ENCODE peak calls at places on chromosomes 6 and 20, in seven cellular contexts. One of them, this sample, is unnamed.

GRCh38 chr6:123997223-123997622 is 193.6 kb downstream of the NKAIN2 start:
- DNase-seq in hepatocyte: no peak
- DNase-seq in PC-3: no peak
- DNase-seq in MM.1S: no peak
- DNase-seq in GM23338: no peak
- DNase-seq in GM23248: no peak
- DNase-seq in HCT116: no peak
- DNase-seq in this sample: no peak

GRCh38 chr6:36983538-36983937 is 2.5 kb downstream of the MTCH1 start:
- DNase-seq in GM23248: no peak
- DNase-seq in PC-3: no peak
- DNase-seq in hepatocyte: no peak
- DNase-seq in GM23338: no peak
- DNase-seq in MM.1S: no peak
- DNase-seq in HCT116: no peak
- DNase-seq in this sample: no peak

GRCh38 chr20:52150440-52151258 is 40.9 kb downstream of the ZFP64 start:
- DNase-seq in GM23338: peak
- DNase-seq in hepatocyte: peak
- DNase-seq in HCT116: peak
- DNase-seq in GM23248: peak
- DNase-seq in PC-3: peak
- DNase-seq in MM.1S: peak
- DNase-seq in this sample: peak

GRCh38 chr20:38499366-38499765 is 26.7 kb downstream of the RALGAPB start:
- DNase-seq in GM23338: no peak
- DNase-seq in PC-3: no peak
- DNase-seq in HCT116: no peak
- DNase-seq in GM23248: no peak
- DNase-seq in MM.1S: no peak
- DNase-seq in hepatocyte: no peak
- DNase-seq in this sample: no peak

GRCh38 chr6:136365781-136366354 is 76.2 kb upstream of the BCLAF1 start:
- DNase-seq in PC-3: peak
- DNase-seq in GM23248: no peak
- DNase-seq in HCT116: no peak
- DNase-seq in MM.1S: no peak
- DNase-seq in GM23338: no peak
- DNase-seq in hepatocyte: no peak
- DNase-seq in this sample: no peak

GRCh38 chr20:38805958-38806854 is 709 bp downstream of the PPP1R16B start:
- DNase-seq in hepatocyte: no peak
- DNase-seq in PC-3: no peak
- DNase-seq in GM23338: peak
- DNase-seq in MM.1S: peak
- DNase-seq in HCT116: no peak
- DNase-seq in GM23248: peak
- DNase-seq in this sample: peak

GRCh38 chr6:166556871-166557322 is 29.6 kb downstream of the RAMACL start:
- DNase-seq in MM.1S: no peak
- DNase-seq in GM23338: peak
- DNase-seq in HCT116: peak
- DNase-seq in PC-3: peak
- DNase-seq in hepatocyte: no peak
- DNase-seq in GM23248: peak
- DNase-seq in this sample: peak

GRCh38 chr6:131923356-131923755 is 27.8 kb downstream of the CCN2 start:
- DNase-seq in hepatocyte: peak
- DNase-seq in GM23248: peak
- DNase-seq in HCT116: peak
- DNase-seq in GM23338: peak
- DNase-seq in PC-3: peak
- DNase-seq in MM.1S: peak
- DNase-seq in this sample: peak

GRCh38 chr6:99588618-99589289 is 17.9 kb upstream of the PRDM13 start:
- DNase-seq in MM.1S: peak
- DNase-seq in GM23338: peak
- DNase-seq in HCT116: no peak
- DNase-seq in GM23248: peak
- DNase-seq in PC-3: peak
- DNase-seq in hepatocyte: peak
- DNase-seq in this sample: peak

GRCh38 chr6:139588076-139588639 is 213.7 kb upstream of the CITED2 start:
- DNase-seq in HCT116: peak
- DNase-seq in GM23338: no peak
- DNase-seq in MM.1S: no peak
- DNase-seq in GM23248: peak
- DNase-seq in PC-3: peak
- DNase-seq in hepatocyte: peak
- DNase-seq in this sample: peak

GRCh38 chr20:3714092-3714491 is 1.7 kb upstream of the SIGLEC1 start:
- DNase-seq in HCT116: no peak
- DNase-seq in GM23248: no peak
- DNase-seq in PC-3: no peak
- DNase-seq in GM23338: no peak
- DNase-seq in MM.1S: peak
- DNase-seq in hepatocyte: no peak
- DNase-seq in this sample: no peak

GRCh38 chr6:66558189-66558588 is 851.2 kb upstream of the EYS start:
- DNase-seq in HCT116: no peak
- DNase-seq in PC-3: peak
- DNase-seq in GM23338: peak
- DNase-seq in hepatocyte: no peak
- DNase-seq in MM.1S: peak
- DNase-seq in GM23248: no peak
- DNase-seq in this sample: no peak

GRCh38 chr6:38103921-38104320 is 284.4 kb downstream of the ZFAND3 start:
- DNase-seq in MM.1S: no peak
- DNase-seq in hepatocyte: no peak
- DNase-seq in GM23248: no peak
- DNase-seq in HCT116: no peak
- DNase-seq in GM23338: no peak
- DNase-seq in PC-3: no peak
- DNase-seq in this sample: no peak

GRCh38 chr20:62282877-62283503 is 19.8 kb upstream of the ADRM1 start:
- DNase-seq in GM23248: no peak
- DNase-seq in PC-3: no peak
- DNase-seq in HCT116: no peak
- DNase-seq in hepatocyte: no peak
- DNase-seq in GM23338: no peak
- DNase-seq in MM.1S: no peak
- DNase-seq in this sample: no peak

GRCh38 chr6:83546636-83547035 is 34.3 kb downstream of the PRSS35 start:
- DNase-seq in HCT116: no peak
- DNase-seq in PC-3: peak
- DNase-seq in hepatocyte: peak
- DNase-seq in MM.1S: peak
- DNase-seq in GM23338: no peak
- DNase-seq in GM23248: no peak
- DNase-seq in this sample: no peak

GRCh38 chr6:134520181-134521115 is 202.5 kb upstream of the SGK1 start:
- DNase-seq in GM23338: no peak
- DNase-seq in PC-3: peak
- DNase-seq in GM23248: peak
- DNase-seq in hepatocyte: peak
- DNase-seq in HCT116: no peak
- DNase-seq in MM.1S: no peak
- DNase-seq in this sample: no peak

GRCh38 chr20:4063631-4064030 is 48.3 kb upstream of the RNF24 start:
- DNase-seq in MM.1S: no peak
- DNase-seq in PC-3: no peak
- DNase-seq in HCT116: no peak
- DNase-seq in GM23338: peak
- DNase-seq in hepatocyte: no peak
- DNase-seq in GM23248: peak
- DNase-seq in this sample: no peak

GRCh38 chr6:6686748-6687601 is 98.5 kb downstream of the LY86 start:
- DNase-seq in GM23338: peak
- DNase-seq in PC-3: peak
- DNase-seq in hepatocyte: peak
- DNase-seq in HCT116: peak
- DNase-seq in GM23248: peak
- DNase-seq in MM.1S: peak
- DNase-seq in this sample: peak

GRCh38 chr6:140485740-140486467 is 1111.5 kb upstream of the CITED2 start:
- DNase-seq in GM23248: peak
- DNase-seq in GM23338: no peak
- DNase-seq in MM.1S: no peak
- DNase-seq in PC-3: peak
- DNase-seq in hepatocyte: peak
- DNase-seq in HCT116: peak
- DNase-seq in this sample: no peak

GRCh38 chr20:64103871-64104666 is 3.3 kb downstream of the NPBWR2 start:
- DNase-seq in GM23248: no peak
- DNase-seq in HCT116: no peak
- DNase-seq in hepatocyte: no peak
- DNase-seq in MM.1S: no peak
- DNase-seq in PC-3: no peak
- DNase-seq in GM23338: peak
- DNase-seq in this sample: no peak

GRCh38 chr6:80550271-80550670 is 443.8 kb downstream of the BCKDHB start:
- DNase-seq in hepatocyte: no peak
- DNase-seq in HCT116: no peak
- DNase-seq in GM23338: no peak
- DNase-seq in MM.1S: no peak
- DNase-seq in GM23248: no peak
- DNase-seq in PC-3: no peak
- DNase-seq in this sample: no peak

DNA sequence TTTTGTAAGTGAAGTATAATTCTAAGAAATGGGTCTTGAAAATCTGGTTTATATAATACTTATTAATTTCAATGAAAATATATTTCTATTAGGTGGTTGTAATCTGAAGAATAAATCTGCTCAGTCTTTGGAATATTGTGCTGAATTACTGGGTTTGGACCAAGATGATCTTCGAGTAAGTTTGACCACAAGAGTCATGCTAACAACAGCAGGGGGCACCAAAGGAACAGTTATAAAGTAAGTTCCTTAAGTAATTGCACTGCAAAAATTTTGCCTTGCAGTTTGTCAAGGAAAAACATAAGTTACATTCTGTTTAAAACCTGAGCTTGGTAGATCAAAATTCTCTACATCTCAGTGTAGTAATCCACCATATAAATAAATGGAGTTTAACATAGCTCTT is 106.0 kb downstream of the MYO6 start:
- DNase-seq in GM23338: peak
- DNase-seq in hepatocyte: peak
- DNase-seq in PC-3: peak
- DNase-seq in HCT116: peak
- DNase-seq in MM.1S: peak
- DNase-seq in GM23248: peak
- DNase-seq in this sample: peak
- TF ChIP-seq EZH2phosphoT487 in GM23338: no peak
- TF ChIP-seq EZH2phosphoT487 in hepatocyte: no peak
- TF ChIP-seq EZH2phosphoT487 in PC-3: no peak
- TF ChIP-seq EZH2phosphoT487 in HCT116: no peak
- TF ChIP-seq EZH2phosphoT487 in MM.1S: no peak
- TF ChIP-seq EZH2phosphoT487 in GM23248: no peak
- TF ChIP-seq EZH2phosphoT487 in this sample: no peak

GRCh38 chr20:31706607-31707257 is 15.9 kb downstream of the BCL2L1 start:
- DNase-seq in GM23338: no peak
- DNase-seq in GM23248: no peak
- DNase-seq in PC-3: peak
- DNase-seq in hepatocyte: peak
- DNase-seq in HCT116: no peak
- DNase-seq in MM.1S: no peak
- DNase-seq in this sample: no peak
- H3K4me2 ChIP-seq in GM23338: no peak
- H3K4me2 ChIP-seq in GM23248: no peak
- H3K4me2 ChIP-seq in PC-3: peak
- H3K4me2 ChIP-seq in hepatocyte: peak
- H3K4me2 ChIP-seq in HCT116: peak
- H3K4me2 ChIP-seq in MM.1S: peak
- H3K4me2 ChIP-seq in this sample: no peak

GRCh38 chr6:30955367-30956042 is 14.7 kb downstream of the MUCL3 start:
- DNase-seq in GM23338: peak
- DNase-seq in hepatocyte: peak
- DNase-seq in PC-3: peak
- DNase-seq in GM23248: peak
- DNase-seq in MM.1S: peak
- DNase-seq in HCT116: no peak
- DNase-seq in this sample: peak
- TF ChIP-seq EZH2 in GM23338: no peak
- TF ChIP-seq EZH2 in hepatocyte: no peak
- TF ChIP-seq EZH2 in PC-3: no peak
- TF ChIP-seq EZH2 in GM23248: no peak
- TF ChIP-seq EZH2 in MM.1S: no peak
- TF ChIP-seq EZH2 in HCT116: no peak
- TF ChIP-seq EZH2 in this sample: no peak

GRCh38 chr20:59670786-59671492 is 66.6 kb downstream of the PHACTR3 start:
- DNase-seq in PC-3: no peak
- DNase-seq in HCT116: no peak
- DNase-seq in MM.1S: no peak
- DNase-seq in hepatocyte: no peak
- DNase-seq in GM23248: no peak
- DNase-seq in GM23338: no peak
- DNase-seq in this sample: no peak
- TF ChIP-seq EZH2phosphoT487 in PC-3: no peak
- TF ChIP-seq EZH2phosphoT487 in HCT116: no peak
- TF ChIP-seq EZH2phosphoT487 in MM.1S: no peak
- TF ChIP-seq EZH2phosphoT487 in hepatocyte: no peak
- TF ChIP-seq EZH2phosphoT487 in GM23248: no peak
- TF ChIP-seq EZH2phosphoT487 in GM23338: no peak
- TF ChIP-seq EZH2phosphoT487 in this sample: no peak

DNA sequence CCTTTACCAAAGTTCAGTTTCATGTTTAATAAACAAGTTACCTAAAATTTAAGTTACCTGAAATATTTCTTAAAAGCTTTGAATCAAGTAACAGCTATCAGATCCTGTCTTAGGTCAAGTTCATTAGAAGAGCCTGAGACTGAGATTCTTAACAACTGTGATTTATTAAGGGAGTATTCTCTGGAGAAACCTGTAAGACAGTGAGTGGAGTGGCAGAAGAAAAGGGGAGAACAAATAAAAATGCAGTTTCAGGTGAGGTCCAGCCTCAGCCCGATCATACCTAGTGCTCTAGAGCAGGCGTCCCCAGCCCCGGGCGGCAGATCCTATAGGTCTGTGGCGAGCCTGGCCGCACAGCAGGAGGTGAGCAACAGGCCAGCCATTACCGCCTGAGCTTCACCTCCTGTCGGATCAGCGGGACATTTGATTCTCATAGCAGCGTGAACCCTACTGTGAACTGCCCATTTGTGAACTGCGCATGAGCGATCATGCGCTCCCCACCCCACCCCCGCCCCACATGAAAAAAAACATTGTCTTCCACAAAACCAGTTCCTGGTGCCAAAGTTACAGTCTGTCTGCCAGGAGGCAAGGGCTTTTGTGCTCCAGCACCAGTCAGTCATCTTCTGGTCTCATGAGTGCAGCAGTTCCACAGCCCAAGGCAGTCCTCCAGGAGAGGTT is 59.2 kb upstream of the ADGRB3 start:
- DNase-seq in MM.1S: peak
- DNase-seq in hepatocyte: peak
- DNase-seq in HCT116: no peak
- DNase-seq in GM23248: no peak
- DNase-seq in PC-3: peak
- DNase-seq in GM23338: peak
- DNase-seq in this sample: peak
- H3K4me2 ChIP-seq in MM.1S: peak
- H3K4me2 ChIP-seq in hepatocyte: peak
- H3K4me2 ChIP-seq in HCT116: no peak
- H3K4me2 ChIP-seq in GM23248: no peak
- H3K4me2 ChIP-seq in PC-3: peak
- H3K4me2 ChIP-seq in GM23338: peak
- H3K4me2 ChIP-seq in this sample: peak

This sample was measured in neural progenitor cell.